ENCODE peak calls at places on chromosomes 13 and 19, in five cellular contexts. D is heart right ventricle; O is cardiac muscle cell; P is CD8-positive, alpha-beta T cell; Q is fibroblast of lung. I is an unnamed sample.

GRCh38 chr13:98384739-98385138 is 192.2 kb downstream of the STK24 start:
- DNase-seq in D (no peak), O (no peak), P (no peak), Q (peak; percentile 4), I (peak; percentile 81)

GRCh38 chr19:34639491-34640085 is 37.4 kb downstream of the SCGB2B2 start:
- DNase-seq in D (peak; percentile 61), O (peak; percentile 79), P (peak; percentile 71), Q (peak; percentile 80), I (no peak)

GRCh38 chr13:44221657-44222056 is 152.0 kb upstream of the SERP2 start:
- DNase-seq in D (no peak), O (no peak), P (no peak), Q (no peak), I (no peak)

GRCh38 chr19:28619842-28620429 is 593.0 kb downstream of the UQCRFS1 start:
- DNase-seq in D (no peak), O (no peak), P (no peak), Q (no peak), I (no peak)

GRCh38 chr13:31982540-31982939 is 49.0 kb upstream of the FRY start:
- DNase-seq in D (peak; percentile 60), O (peak; percentile 94), P (no peak), Q (peak; percentile 95), I (peak; percentile 74)

GRCh38 chr13:77580748-77581147 is 45.2 kb downstream of the SCEL start:
- DNase-seq in D (no peak), O (no peak), P (no peak), Q (no peak), I (no peak)

GRCh38 chr13:80668452-80668851 is 327.5 kb upstream of the SPRY2 start:
- DNase-seq in D (no peak), O (no peak), P (no peak), Q (no peak), I (no peak)

GRCh38 chr19:6529937-6530384 is 865 bp upstream of the TNFSF9 start:
- DNase-seq in D (no peak), O (no peak), P (no peak), Q (no peak), I (no peak)

GRCh38 chr13:42377640-42378382 is 105.9 kb downstream of the AKAP11 start:
- DNase-seq in D (no peak), O (peak; percentile 41), P (no peak), Q (no peak), I (no peak)

GRCh38 chr13:111552891-111553637 is 232.6 kb downstream of the TEX29 start:
- DNase-seq in D (no peak), O (no peak), P (no peak), Q (no peak), I (no peak)

GRCh38 chr13:74115138-74115537 is 19.1 kb downstream of the KLF12 start:
- DNase-seq in D (no peak), O (peak; percentile 50), P (no peak), Q (peak; percentile 59), I (no peak)

GRCh38 chr19:35379992-35380391 is 9.1 kb downstream of the GPR42 start:
- DNase-seq in D (no peak), O (no peak), P (no peak), Q (no peak), I (no peak)

GRCh38 chr13:25224151-25224550 is 52.1 kb upstream of the AMER2 start:
- DNase-seq in D (no peak), O (no peak), P (no peak), Q (no peak), I (no peak)

GRCh38 chr13:20796791-20797513 is 23.2 kb upstream of the EEF1AKMT1 start:
- DNase-seq in D (no peak), O (no peak), P (no peak), Q (peak; percentile 39), I (no peak)

GRCh38 chr19:5997371-5997770 is 19.4 kb upstream of the RANBP3 start:
- DNase-seq in D (no peak), O (no peak), P (no peak), Q (no peak), I (no peak)

GRCh38 chr13:70310720-70311119 is 202.5 kb upstream of the KLHL1 start:
- DNase-seq in D (no peak), O (no peak), P (no peak), Q (peak; percentile 11), I (no peak)

GRCh38 chr13:25912961-25913360 is 138.9 kb downstream of the SHISA2 start:
- DNase-seq in D (no peak), O (no peak), P (no peak), Q (no peak), I (no peak)

GRCh38 chr13:95267662-95268369 is 33.4 kb downstream of the ABCC4 start:
- DNase-seq in D (no peak), O (peak; percentile 81), P (no peak), Q (peak; percentile 94), I (peak; percentile 84)

GRCh38 chr19:53285087-53285486 is 17.6 kb upstream of the VN1R4 start:
- DNase-seq in D (no peak), O (no peak), P (no peak), Q (no peak), I (no peak)

GRCh38 chr13:101144808-101145419 is 271.4 kb downstream of the NALCN start:
- DNase-seq in D (no peak), O (peak; percentile 73), P (peak; percentile 12), Q (peak; percentile 78), I (peak; percentile 23)

GRCh38 chr13:51444922-51445321 is 7.9 kb downstream of the INTS6 start:
- DNase-seq in D (no peak), O (peak; percentile 72), P (no peak), Q (peak; percentile 81), I (no peak)

GRCh38 chr19:5645409-5645808 is 22.5 kb downstream of the SAFB start:
- DNase-seq in D (no peak), O (no peak), P (no peak), Q (no peak), I (no peak)

GRCh38 chr19:16867211-16867610 is 21.6 kb upstream of the F2RL3 start:
- DNase-seq in D (no peak), O (no peak), P (no peak), Q (no peak), I (no peak)

GRCh38 chr13:30618186-30618937 is 642 bp downstream of the USPL1 start:
- DNase-seq in D (peak; percentile 16), O (no peak), P (peak; percentile 34), Q (no peak), I (no peak)

GRCh38 chr13:51785592-51786424 is 18.2 kb downstream of the DHRS12 start:
- DNase-seq in D (peak; percentile 60), O (peak; percentile 69), P (no peak), Q (peak; percentile 64), I (no peak)

GRCh38 chr13:75101997-75102720 is 379.8 kb downstream of the TBC1D4 start:
- DNase-seq in D (no peak), O (peak; percentile 14), P (no peak), Q (peak; percentile 25), I (no peak)

GRCh38 chr19:33948651-33949335 is 152.1 kb downstream of the KCTD15 start:
- DNase-seq in D (no peak), O (no peak), P (no peak), Q (no peak), I (no peak)

GRCh38 chr13:20118268-20119140 is 42.3 kb downstream of the GJA3 start:
- DNase-seq in D (peak; percentile 62), O (peak; percentile 68), P (peak; percentile 47), Q (peak; percentile 59), I (no peak)

GRCh38 chr13:80755925-80756324 is 415.0 kb upstream of the SPRY2 start:
- DNase-seq in D (no peak), O (no peak), P (no peak), Q (peak; percentile 58), I (no peak)

GRCh38 chr13:37429976-37430375 is 168.6 kb downstream of the POSTN start:
- DNase-seq in D (no peak), O (peak; percentile 69), P (no peak), Q (peak; percentile 96), I (no peak)

GRCh38 chr13:45799451-45799850 is 52.1 kb downstream of the SIAH3 start:
- DNase-seq in D (no peak), O (no peak), P (no peak), Q (no peak), I (no peak)

GRCh38 chr19:13079542-13079986 is 23.1 kb downstream of the LYL1 start:
- DNase-seq in D (no peak), O (peak; percentile 61), P (no peak), Q (peak; percentile 80), I (no peak)

GRCh38 chr19:280541-281007 is 10.6 kb downstream of the PLPP2 start:
- DNase-seq in D (no peak), O (no peak), P (no peak), Q (no peak), I (no peak)

GRCh38 chr13:100088282-100088647 is 628 bp upstream of the PCCA start:
- DNase-seq in D (no peak), O (peak; percentile 42), P (no peak), Q (no peak), I (no peak)

GRCh38 chr19:44871809-44872208 is 19.2 kb upstream of the TOMM40 start:
- DNase-seq in D (no peak), O (no peak), P (no peak), Q (no peak), I (no peak)

GRCh38 chr19:3471954-3472655 is 8.2 kb downstream of the SMIM24 start:
- DNase-seq in D (peak; percentile 34), O (peak; percentile 28), P (peak; percentile 33), Q (peak; percentile 17), I (peak; percentile 38)

GRCh38 chr19:45385392-45386221 is 15.2 kb upstream of the ERCC2 start:
- DNase-seq in D (no peak), O (no peak), P (no peak), Q (no peak), I (no peak)

GRCh38 chr13:91154553-91154952 is 192.9 kb upstream of the MIR17HG start:
- DNase-seq in D (no peak), O (no peak), P (no peak), Q (no peak), I (no peak)

GRCh38 chr19:23385404-23385803 is 9.9 kb downstream of the ZNF91 start:
- DNase-seq in D (no peak), O (no peak), P (no peak), Q (no peak), I (no peak)
- H3K9me3 ChIP-seq in D (no peaks in the 10 kb centered on the region), O (no peaks in the 10 kb centered on the region), P (peaks cover 25% of the 10 kb centered on the region), Q (no peaks in the 10 kb centered on the region), I (no peaks in the 10 kb centered on the region)

GRCh38 chr19:9797871-9798270 is 21.0 kb downstream of the FBXL12 start:
- DNase-seq in D (no peak), O (no peak), P (no peak), Q (no peak), I (no peak)
- H3K27ac ChIP-seq in D (no peak overlapping the region), O (no peak overlapping the region), P (no peak overlapping the region), Q (no peak overlapping the region), I (no peak overlapping the region)

GRCh38 chr19:39470724-39471339 is 9.8 kb upstream of the TIMM50 start:
- DNase-seq in D (no peak), O (no peak), P (no peak), Q (no peak), I (no peak)
- H3K36me3 ChIP-seq in D (peaks cover 100% of the 10 kb centered on the region), O (peaks cover 67% of the 10 kb centered on the region), P (peaks cover 91% of the 10 kb centered on the region), Q (peaks cover 57% of the 10 kb centered on the region), I (peaks cover 97% of the 10 kb centered on the region)

DNA sequence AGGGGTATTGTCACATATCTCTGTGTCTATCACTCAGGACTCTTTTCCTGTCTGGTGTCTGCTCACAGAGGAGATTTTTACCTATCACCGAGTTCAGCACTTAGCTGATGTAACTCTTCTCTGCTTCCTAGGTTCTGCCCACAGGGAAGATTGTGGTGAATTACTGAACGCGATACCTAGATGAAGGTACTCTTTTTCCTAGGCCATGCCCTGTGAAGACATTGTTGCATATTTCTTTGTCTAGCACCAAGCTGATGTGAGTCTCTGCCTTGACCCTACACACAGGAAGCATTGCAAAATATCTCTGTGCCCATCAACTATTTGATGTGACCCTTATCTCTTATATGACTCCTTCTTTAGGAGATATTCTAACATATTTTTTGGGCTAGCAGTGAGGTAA is 72.1 kb upstream of the ZNF43 start:
- DNase-seq in D (no peak), O (no peak), P (no peak), Q (no peak), I (no peak)
- H3K9me3 ChIP-seq in D (no peaks in the 10 kb centered on the region), O (no peaks in the 10 kb centered on the region), P (no peaks in the 10 kb centered on the region), Q (no peaks in the 10 kb centered on the region), I (peaks cover 21% of the 10 kb centered on the region)

GRCh38 chr19:49855277-49855675 is 4.3 kb downstream of the PTOV1 start:
- DNase-seq in D (no peak), O (no peak), P (no peak), Q (no peak), I (no peak)
- H3K27ac ChIP-seq in D (no peak overlapping the region), O (peak overlapping the region; percentile 35), P (no peak overlapping the region), Q (no peak overlapping the region), I (no peak overlapping the region)

I was measured in SJSA1.